ENCODE peak calls at places on chromosomes 12 and 14, in seven cellular contexts. R, Q, U, A, Y, O and X are unnamed samples.

GRCh38 chr14:59510957-59511356 is 26.6 kb downstream of the JKAMP start:
- DNase-seq in U (no peak), Y (no peak), R (no peak), A (no peak), Q (no peak), O (no peak), X (no peak)

GRCh38 chr12:26991826-26992225 is 22.4 kb downstream of the TM7SF3 start:
- DNase-seq in Q (no peak), Y (no peak), R (no peak), U (no peak), O (no peak), A (no peak), X (no peak)

GRCh38 chr12:22858849-22859569 is 234.0 kb downstream of the ETNK1 start:
- DNase-seq in U (no peak), A (no peak), O (peak), Q (no peak), R (peak), Y (no peak), X (no peak)

GRCh38 chr14:94498215-94498614 is 11.1 kb downstream of the SERPINA12 start:
- DNase-seq in R (no peak), U (no peak), A (no peak), Q (no peak), Y (no peak), O (no peak), X (no peak)

GRCh38 chr12:95634622-95635621 is 83.6 kb upstream of the USP44 start:
- DNase-seq in Q (no peak), U (no peak), O (no peak), R (peak), A (no peak), Y (no peak), X (peak)

GRCh38 chr12:20620311-20620710 is 74.8 kb upstream of the SLCO1C1 start:
- DNase-seq in A (no peak), U (no peak), Y (no peak), Q (no peak), O (no peak), R (peak), X (no peak)

GRCh38 chr12:67441736-67442346 is 172.7 kb downstream of the CAND1 start:
- DNase-seq in Y (peak), O (peak), Q (peak), U (peak), R (peak), A (peak), X (peak)

GRCh38 chr12:53190108-53190729 is 9.5 kb upstream of the CSAD start:
- DNase-seq in U (no peak), A (peak), Q (peak), O (peak), Y (peak), R (peak), X (peak)

GRCh38 chr12:124940393-124941169 is 26.1 kb upstream of the UBC start:
- DNase-seq in U (peak), R (peak), Q (peak), A (peak), O (peak), Y (peak), X (peak)

GRCh38 chr14:45968037-45968436 is 683.5 kb downstream of the RPL10L start:
- DNase-seq in Q (no peak), O (no peak), A (no peak), Y (no peak), U (no peak), R (no peak), X (no peak)

GRCh38 chr14:55120466-55121144 is 8.4 kb upstream of the LGALS3 start:
- DNase-seq in U (peak), R (no peak), Y (no peak), Q (no peak), A (no peak), O (peak), X (no peak)

GRCh38 chr14:94375552-94376107 is 12.8 kb downstream of the SERPINA1 start:
- DNase-seq in Q (no peak), Y (no peak), R (no peak), A (no peak), O (no peak), U (no peak), X (no peak)

GRCh38 chr12:8493084-8493483 is 20.2 kb upstream of the CLEC4D start:
- DNase-seq in R (no peak), Q (no peak), U (no peak), A (no peak), Y (no peak), O (no peak), X (peak)

GRCh38 chr12:65675141-65675621 is 149.1 kb upstream of the HMGA2 start:
- DNase-seq in U (no peak), Q (no peak), A (no peak), O (no peak), R (peak), Y (no peak), X (peak)

GRCh38 chr12:80493466-80493865 is 49.4 kb downstream of the PTPRQ start:
- DNase-seq in Y (no peak), A (no peak), R (no peak), Q (no peak), U (no peak), O (peak), X (no peak)

DNA sequence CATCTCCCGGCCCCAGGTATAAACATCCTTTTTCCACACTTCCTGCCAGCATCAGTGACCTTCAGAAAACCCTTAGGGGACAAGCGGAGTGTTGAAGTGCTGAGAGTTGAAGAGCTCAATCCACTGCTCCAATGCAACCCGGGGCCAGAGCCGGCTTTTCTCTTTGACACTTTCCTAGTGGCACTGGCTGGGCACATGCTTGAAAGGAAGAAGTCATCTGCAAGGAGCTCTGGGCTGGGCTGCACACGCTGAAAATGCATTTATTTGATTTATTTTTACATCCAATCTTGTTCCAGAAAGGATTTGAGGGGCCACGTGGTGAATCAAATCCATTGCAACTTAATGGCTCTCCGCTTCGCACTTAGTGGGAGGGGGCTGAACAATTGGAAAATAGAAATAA is 229.0 kb upstream of the DIO3 start:
- DNase-seq in O (no peak), Q (no peak), R (no peak), U (no peak), A (no peak), Y (no peak), X (no peak)
- H4K8ac ChIP-seq in O (no peak), Q (no peak), R (no peak), U (no peak), A (no peak), Y (no peak), X (no peak)

DNA sequence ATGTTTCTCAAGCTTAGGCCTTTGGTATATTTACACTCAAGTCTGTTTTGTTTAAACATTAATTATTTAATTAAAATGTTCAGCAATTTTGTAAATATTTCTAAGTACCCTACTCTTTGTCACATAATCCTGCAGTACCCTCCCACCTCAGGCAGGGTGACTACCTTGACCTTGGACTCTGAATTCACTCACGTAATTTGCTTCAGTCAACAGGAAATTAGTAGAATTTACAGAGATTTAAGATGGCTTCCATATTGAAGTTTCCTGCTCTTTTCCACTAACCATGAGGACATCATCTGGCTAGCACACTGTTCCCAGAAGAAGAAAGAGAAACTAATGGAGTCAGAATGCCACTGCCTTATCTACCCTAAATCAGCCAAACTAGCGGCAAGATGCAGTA is 967 bp upstream of the TAS2R19 start:
- DNase-seq in O (no peak), A (no peak), Y (no peak), R (no peak), U (no peak), Q (no peak), X (no peak)
- H4K8ac ChIP-seq in O (no peak), A (no peak), Y (no peak), R (no peak), U (no peak), Q (no peak), X (no peak)

GRCh38 chr12:117498880-117499279 is 137.5 kb upstream of the NOS1 start:
- DNase-seq in U (no peak), A (no peak), O (no peak), R (no peak), Q (no peak), Y (no peak), X (no peak)
- H4K8ac ChIP-seq in U (no peak), A (no peak), O (no peak), R (no peak), Q (no peak), Y (no peak), X (no peak)

GRCh38 chr12:83468988-83469908 is 782.5 kb downstream of the TMTC2 start:
- DNase-seq in Y (no peak), U (no peak), R (no peak), A (no peak), O (no peak), Q (no peak), X (no peak)
- H4K8ac ChIP-seq in Y (no peak), U (no peak), R (no peak), A (no peak), O (no peak), Q (no peak), X (no peak)

GRCh38 chr12:79125358-79125757 is 260.8 kb downstream of the SYT1 start:
- DNase-seq in R (no peak), Q (no peak), A (no peak), Y (no peak), U (no peak), O (no peak), X (no peak)

GRCh38 chr12:79121486-79121885 is 256.9 kb downstream of the SYT1 start:
- DNase-seq in Q (peak), A (no peak), Y (no peak), U (no peak), R (no peak), O (peak), X (peak)

GRCh38 chr12:79128956-79129355 is 264.4 kb downstream of the SYT1 start:
- DNase-seq in Q (no peak), U (no peak), A (no peak), Y (no peak), O (no peak), R (peak), X (no peak)

GRCh38 chr12:79127268-79127895 is 262.8 kb downstream of the SYT1 start:
- DNase-seq in O (no peak), Y (no peak), U (peak), A (no peak), Q (no peak), R (peak), X (peak)

DNA sequence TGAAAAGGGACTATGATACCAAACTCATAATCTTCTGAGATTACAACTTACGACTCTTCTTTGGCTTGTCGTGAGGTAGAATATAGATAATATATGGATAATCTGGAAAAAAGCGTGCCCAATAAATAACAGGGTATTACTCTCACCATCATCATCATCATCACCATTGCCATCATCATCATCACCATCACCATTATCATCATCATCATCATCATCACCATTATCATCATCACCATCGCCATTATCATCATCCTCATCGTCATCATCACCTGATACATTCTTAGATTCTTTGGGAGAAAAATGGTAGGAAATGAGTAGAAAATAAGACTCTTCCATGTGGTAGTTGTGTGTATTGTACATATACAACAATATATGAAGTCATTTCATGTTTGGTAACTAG is 259.8 kb downstream of the SYT1 start:
- DNase-seq in Q (no peak), A (no peak), O (no peak), Y (no peak), R (no peak), U (no peak), X (no peak)
- H4K8ac ChIP-seq in Q (no peak), A (no peak), O (no peak), Y (no peak), R (no peak), U (no peak), X (no peak)

DNA sequence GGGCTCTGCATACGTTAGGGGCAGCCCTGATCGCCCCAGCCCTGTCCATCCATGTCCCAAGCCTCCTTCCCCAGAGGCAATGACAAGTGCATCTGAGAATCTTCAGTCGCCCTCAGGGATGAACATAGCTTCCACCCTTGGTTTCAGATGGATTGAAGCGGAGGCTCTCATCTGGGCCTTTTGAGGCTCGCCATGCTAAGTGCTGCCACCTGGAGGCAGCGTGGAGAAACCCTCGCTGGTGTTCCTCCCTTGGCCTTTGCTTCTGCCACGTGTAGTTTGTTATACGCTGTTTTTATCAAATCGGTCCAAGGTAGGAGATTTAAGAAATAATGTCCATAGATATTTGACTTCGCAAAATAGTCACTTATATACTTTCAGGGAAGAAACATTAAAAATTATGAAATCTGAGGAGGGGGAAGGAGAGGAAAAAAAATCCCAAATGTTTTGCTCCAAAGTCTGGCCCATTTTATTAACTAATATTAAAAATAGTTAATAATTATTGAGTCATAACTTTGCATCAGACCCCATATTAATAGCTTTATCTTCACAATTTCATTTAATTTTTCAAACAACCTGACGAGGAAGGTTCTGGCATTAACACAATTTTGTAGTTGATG is 28.8 kb upstream of the LRRC10 start:
- DNase-seq in Q (peak), Y (peak), U (peak), A (peak), R (peak), O (peak), X (peak)
- H4K8ac ChIP-seq in Q (no peak), Y (no peak), U (no peak), A (no peak), R (no peak), O (no peak), X (no peak)

GRCh38 chr12:56078427-56078826 is 1.5 kb upstream of the ERBB3 start:
- DNase-seq in R (no peak), Y (no peak), A (no peak), U (no peak), O (no peak), Q (no peak), X (no peak)
- H4K8ac ChIP-seq in R (peak), Y (no peak), A (no peak), U (no peak), O (no peak), Q (no peak), X (no peak)

DNA sequence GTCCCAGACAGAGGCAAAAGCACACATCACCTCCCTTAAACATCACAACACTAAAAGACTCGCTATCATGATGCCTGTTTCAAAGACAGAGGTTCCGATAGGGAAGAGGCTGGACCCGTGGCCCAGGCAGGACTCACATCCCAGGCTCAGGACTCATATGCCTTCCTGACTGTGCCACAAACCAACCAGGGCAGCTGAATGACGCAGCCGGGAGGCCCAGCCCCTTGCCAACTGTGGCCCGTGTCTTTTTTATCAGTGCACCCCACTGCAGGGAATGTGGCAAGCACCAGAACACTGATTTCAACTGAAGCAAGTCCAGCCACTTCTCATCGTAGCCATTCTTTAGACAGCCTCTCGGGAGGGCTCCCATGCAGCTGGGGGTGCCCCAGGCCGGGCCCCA is 132.3 kb downstream of the KSR2 start:
- DNase-seq in O (no peak), Q (no peak), A (no peak), U (no peak), R (no peak), Y (no peak), X (no peak)
- H4K8ac ChIP-seq in O (no peak), Q (no peak), A (no peak), U (no peak), R (no peak), Y (no peak), X (no peak)

DNA sequence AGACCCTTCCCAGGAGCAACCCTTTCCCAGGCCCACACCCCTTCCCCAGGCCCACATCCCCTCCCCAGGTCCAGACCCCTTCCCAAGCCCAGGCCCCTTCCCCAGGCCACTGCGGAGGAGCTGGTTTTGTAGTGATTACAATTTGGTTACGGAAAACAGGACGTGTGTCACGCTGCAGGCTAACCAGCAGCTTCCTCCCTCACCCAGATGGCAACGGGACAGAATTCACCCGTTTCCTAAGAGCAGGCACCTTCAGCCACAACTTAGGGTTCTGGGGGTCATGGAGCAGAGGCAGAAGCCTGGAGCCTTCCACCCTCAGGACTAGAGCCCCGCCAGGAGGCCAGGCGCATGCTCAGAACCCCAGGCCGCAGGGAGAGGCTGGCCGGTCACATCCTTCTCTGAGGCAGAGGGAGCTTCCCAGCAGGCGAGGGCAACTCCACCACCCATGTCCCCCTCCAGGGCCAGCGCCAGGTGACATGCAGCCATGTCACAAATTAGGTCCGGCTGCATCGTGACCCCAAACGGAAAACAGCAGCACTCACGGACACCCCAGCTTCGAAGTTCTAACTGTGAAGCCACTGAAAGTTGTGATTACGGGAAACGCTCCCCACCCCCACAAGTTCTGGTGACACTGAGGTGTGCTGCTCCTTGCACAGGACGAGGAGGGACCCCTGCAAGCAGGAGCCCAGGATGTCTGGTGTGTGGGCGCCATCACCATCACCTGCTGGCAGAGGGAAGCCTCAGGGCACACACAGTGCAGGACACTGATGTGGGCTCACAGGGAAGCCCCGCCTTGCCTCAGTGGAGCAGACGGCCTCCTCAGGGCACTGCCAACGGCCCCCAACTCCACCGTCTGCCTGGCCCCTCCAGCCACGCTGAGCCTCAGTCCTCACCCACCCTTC is 7.7 kb downstream of the BRF1 start:
- DNase-seq in R (no peak), Q (no peak), U (no peak), O (no peak), Y (no peak), A (no peak), X (no peak)
- H4K8ac ChIP-seq in R (no peak), Q (no peak), U (no peak), O (no peak), Y (peak), A (peak), X (no peak)

GRCh38 chr12:56454557-56454956 is at the start of gene MIP:
- DNase-seq in O (no peak), U (no peak), Q (no peak), Y (no peak), R (no peak), A (no peak), X (no peak)
- H4K8ac ChIP-seq in O (no peak), U (no peak), Q (no peak), Y (peak), R (no peak), A (no peak), X (no peak)